ENCODE peak calls at places on chromosomes 13 and 19, in eight cellular contexts. One of them, this sample, is unnamed.

GRCh38 chr13:33089311-33089710 is 73.1 kb downstream of the KL start:
- DNase-seq in RPMI7951: no peak
- DNase-seq in activated gamma-delta T cell: no peak
- DNase-seq in PC-3: no peak
- DNase-seq in NCI-H1436: no peak
- DNase-seq in cardiac muscle cell: no peak
- DNase-seq in astrocyte of the hippocampus: no peak
- DNase-seq in mesendoderm: no peak
- DNase-seq in this sample: no peak

GRCh38 chr19:18999016-18999758 is 34.1 kb downstream of the SUGP2 start:
- DNase-seq in activated gamma-delta T cell: no peak
- DNase-seq in mesendoderm: no peak
- DNase-seq in cardiac muscle cell: peak; percentile 56
- DNase-seq in NCI-H1436: no peak
- DNase-seq in PC-3: peak; percentile 57
- DNase-seq in RPMI7951: peak; percentile 74
- DNase-seq in astrocyte of the hippocampus: peak; percentile 81
- DNase-seq in this sample: no peak

GRCh38 chr13:75368167-75368566 is 113.8 kb downstream of the TBC1D4 start:
- DNase-seq in astrocyte of the hippocampus: peak; percentile 92
- DNase-seq in RPMI7951: peak; percentile 86
- DNase-seq in PC-3: peak; percentile 65
- DNase-seq in mesendoderm: no peak
- DNase-seq in activated gamma-delta T cell: no peak
- DNase-seq in cardiac muscle cell: peak; percentile 93
- DNase-seq in NCI-H1436: no peak
- DNase-seq in this sample: peak; percentile 39

GRCh38 chr19:16404396-16404795 is 67.4 kb downstream of the EPS15L1 start:
- DNase-seq in cardiac muscle cell: no peak
- DNase-seq in RPMI7951: no peak
- DNase-seq in astrocyte of the hippocampus: no peak
- DNase-seq in PC-3: no peak
- DNase-seq in activated gamma-delta T cell: no peak
- DNase-seq in NCI-H1436: no peak
- DNase-seq in mesendoderm: no peak
- DNase-seq in this sample: no peak

GRCh38 chr13:29435125-29435911 is 160.2 kb downstream of the SLC7A1 start:
- DNase-seq in activated gamma-delta T cell: no peak
- DNase-seq in astrocyte of the hippocampus: peak; percentile 56
- DNase-seq in PC-3: peak; percentile 16
- DNase-seq in RPMI7951: peak; percentile 82
- DNase-seq in NCI-H1436: no peak
- DNase-seq in cardiac muscle cell: peak; percentile 92
- DNase-seq in mesendoderm: no peak
- DNase-seq in this sample: peak; percentile 67

GRCh38 chr19:2290441-2291184 is 8.6 kb upstream of the PEAK3 start:
- DNase-seq in mesendoderm: no peak
- DNase-seq in astrocyte of the hippocampus: peak; percentile 36
- DNase-seq in RPMI7951: no peak
- DNase-seq in NCI-H1436: no peak
- DNase-seq in cardiac muscle cell: no peak
- DNase-seq in activated gamma-delta T cell: no peak
- DNase-seq in PC-3: no peak
- DNase-seq in this sample: no peak

GRCh38 chr19:58361900-58362271 is 665 bp downstream of the ZNF497 start:
- DNase-seq in astrocyte of the hippocampus: no peak
- DNase-seq in cardiac muscle cell: peak; percentile 72
- DNase-seq in PC-3: peak; percentile 36
- DNase-seq in activated gamma-delta T cell: no peak
- DNase-seq in RPMI7951: peak; percentile 71
- DNase-seq in mesendoderm: peak; percentile 80
- DNase-seq in NCI-H1436: no peak
- DNase-seq in this sample: no peak

GRCh38 chr19:3785464-3785937 is 680 bp downstream of the MATK start:
- DNase-seq in PC-3: no peak
- DNase-seq in NCI-H1436: no peak
- DNase-seq in cardiac muscle cell: no peak
- DNase-seq in activated gamma-delta T cell: no peak
- DNase-seq in RPMI7951: no peak
- DNase-seq in mesendoderm: no peak
- DNase-seq in astrocyte of the hippocampus: no peak
- DNase-seq in this sample: no peak

GRCh38 chr13:31036717-31037116 is 104.3 kb downstream of the TEX26 start:
- DNase-seq in PC-3: no peak
- DNase-seq in activated gamma-delta T cell: no peak
- DNase-seq in astrocyte of the hippocampus: no peak
- DNase-seq in RPMI7951: no peak
- DNase-seq in mesendoderm: no peak
- DNase-seq in NCI-H1436: no peak
- DNase-seq in cardiac muscle cell: no peak
- DNase-seq in this sample: no peak

GRCh38 chr19:42480335-42481095 is 37.8 kb upstream of the CXCL17 start:
- DNase-seq in activated gamma-delta T cell: no peak
- DNase-seq in astrocyte of the hippocampus: peak; percentile 16
- DNase-seq in RPMI7951: peak; percentile 64
- DNase-seq in PC-3: peak; percentile 61
- DNase-seq in NCI-H1436: no peak
- DNase-seq in cardiac muscle cell: peak; percentile 74
- DNase-seq in mesendoderm: peak; percentile 71
- DNase-seq in this sample: peak; percentile 48

GRCh38 chr19:32581704-32582164 is 744 bp downstream of the PDCD5 start:
- DNase-seq in NCI-H1436: no peak
- DNase-seq in PC-3: peak; percentile 3
- DNase-seq in RPMI7951: peak; percentile 59
- DNase-seq in activated gamma-delta T cell: no peak
- DNase-seq in cardiac muscle cell: peak; percentile 72
- DNase-seq in astrocyte of the hippocampus: peak; percentile 51
- DNase-seq in mesendoderm: peak; percentile 37
- DNase-seq in this sample: no peak

This sample was measured in BJ.